ENCODE peak calls at places on chromosomes 6 and 20, in six cellular contexts. One of them, this sample, is unnamed.

GRCh38 chr6:127178746-127179145 is 60.3 kb downstream of the RSPO3 start:
- DNase-seq in stimulated activated CD8-positive, alpha-beta memory T cell treated with anti-CD3 and anti-CD28 coated beads, Interleukin-4, amount 100 ng/mL, for 24 hours: no peak
- DNase-seq in kidney: no peak
- DNase-seq in GM10248: no peak
- DNase-seq in sciatic nerve: no peak
- DNase-seq in Right ventricle myocardium superior: no peak
- DNase-seq in this sample: no peak

GRCh38 chr20:41734506-41734945 is 116.3 kb upstream of the CHD6 start:
- DNase-seq in Right ventricle myocardium superior: no peak
- DNase-seq in GM10248: peak; percentile 66
- DNase-seq in kidney: no peak
- DNase-seq in stimulated activated CD8-positive, alpha-beta memory T cell treated with anti-CD3 and anti-CD28 coated beads, Interleukin-4, amount 100 ng/mL, for 24 hours: no peak
- DNase-seq in sciatic nerve: no peak
- DNase-seq in this sample: peak; percentile 46

GRCh38 chr6:134177236-134177635 is 124.8 kb upstream of the SLC2A12 start:
- DNase-seq in GM10248: no peak
- DNase-seq in stimulated activated CD8-positive, alpha-beta memory T cell treated with anti-CD3 and anti-CD28 coated beads, Interleukin-4, amount 100 ng/mL, for 24 hours: no peak
- DNase-seq in Right ventricle myocardium superior: no peak
- DNase-seq in kidney: no peak
- DNase-seq in sciatic nerve: no peak
- DNase-seq in this sample: no peak

GRCh38 chr6:40165036-40165709 is 230.9 kb upstream of the MOCS1 start:
- DNase-seq in sciatic nerve: no peak
- DNase-seq in GM10248: no peak
- DNase-seq in Right ventricle myocardium superior: no peak
- DNase-seq in stimulated activated CD8-positive, alpha-beta memory T cell treated with anti-CD3 and anti-CD28 coated beads, Interleukin-4, amount 100 ng/mL, for 24 hours: no peak
- DNase-seq in kidney: no peak
- DNase-seq in this sample: no peak

GRCh38 chr20:40812415-40813212 is 123.6 kb upstream of the MAFB start:
- DNase-seq in GM10248: no peak
- DNase-seq in Right ventricle myocardium superior: no peak
- DNase-seq in sciatic nerve: no peak
- DNase-seq in kidney: no peak
- DNase-seq in stimulated activated CD8-positive, alpha-beta memory T cell treated with anti-CD3 and anti-CD28 coated beads, Interleukin-4, amount 100 ng/mL, for 24 hours: no peak
- DNase-seq in this sample: no peak

GRCh38 chr20:6164421-6165341 is 41.9 kb upstream of the FERMT1 start:
- DNase-seq in sciatic nerve: no peak
- DNase-seq in stimulated activated CD8-positive, alpha-beta memory T cell treated with anti-CD3 and anti-CD28 coated beads, Interleukin-4, amount 100 ng/mL, for 24 hours: no peak
- DNase-seq in GM10248: no peak
- DNase-seq in Right ventricle myocardium superior: peak; percentile 60
- DNase-seq in kidney: no peak
- DNase-seq in this sample: no peak

GRCh38 chr6:4819706-4820283 is 43.6 kb downstream of the CDYL start:
- DNase-seq in sciatic nerve: no peak
- DNase-seq in stimulated activated CD8-positive, alpha-beta memory T cell treated with anti-CD3 and anti-CD28 coated beads, Interleukin-4, amount 100 ng/mL, for 24 hours: no peak
- DNase-seq in GM10248: no peak
- DNase-seq in kidney: no peak
- DNase-seq in Right ventricle myocardium superior: no peak
- DNase-seq in this sample: no peak

GRCh38 chr6:29531668-29532067 is 27.9 kb downstream of the UBD start:
- DNase-seq in sciatic nerve: no peak
- DNase-seq in stimulated activated CD8-positive, alpha-beta memory T cell treated with anti-CD3 and anti-CD28 coated beads, Interleukin-4, amount 100 ng/mL, for 24 hours: no peak
- DNase-seq in GM10248: peak; percentile 56
- DNase-seq in kidney: no peak
- DNase-seq in Right ventricle myocardium superior: no peak
- DNase-seq in this sample: no peak

GRCh38 chr6:144349690-144350132 is 64.6 kb downstream of the UTRN start:
- DNase-seq in sciatic nerve: no peak
- DNase-seq in kidney: no peak
- DNase-seq in stimulated activated CD8-positive, alpha-beta memory T cell treated with anti-CD3 and anti-CD28 coated beads, Interleukin-4, amount 100 ng/mL, for 24 hours: no peak
- DNase-seq in GM10248: no peak
- DNase-seq in Right ventricle myocardium superior: no peak
- DNase-seq in this sample: no peak

GRCh38 chr20:57442888-57443239 is 51.7 kb downstream of the RBM38 start:
- DNase-seq in sciatic nerve: no peak
- DNase-seq in kidney: no peak
- DNase-seq in GM10248: no peak
- DNase-seq in stimulated activated CD8-positive, alpha-beta memory T cell treated with anti-CD3 and anti-CD28 coated beads, Interleukin-4, amount 100 ng/mL, for 24 hours: no peak
- DNase-seq in Right ventricle myocardium superior: no peak
- DNase-seq in this sample: no peak

GRCh38 chr6:17101422-17102257 is at the start of gene STMND1:
- DNase-seq in sciatic nerve: no peak
- DNase-seq in kidney: no peak
- DNase-seq in GM10248: peak; percentile 30
- DNase-seq in stimulated activated CD8-positive, alpha-beta memory T cell treated with anti-CD3 and anti-CD28 coated beads, Interleukin-4, amount 100 ng/mL, for 24 hours: no peak
- DNase-seq in Right ventricle myocardium superior: peak; percentile 45
- DNase-seq in this sample: peak; percentile 36

GRCh38 chr6:83071707-83072106 is 4.2 kb downstream of the DOP1A start:
- DNase-seq in GM10248: no peak
- DNase-seq in stimulated activated CD8-positive, alpha-beta memory T cell treated with anti-CD3 and anti-CD28 coated beads, Interleukin-4, amount 100 ng/mL, for 24 hours: no peak
- DNase-seq in Right ventricle myocardium superior: no peak
- DNase-seq in kidney: no peak
- DNase-seq in sciatic nerve: no peak
- DNase-seq in this sample: no peak

This sample was measured in GM13976.